ENCODE peak calls at places on chromosomes 4 and X, in nine cellular contexts. One of them, this sample, is unnamed. For H3K9me3, the result is how much of the 10 kb centered on the place peaks cover.

GRCh38 chrX:7985568-7985967 is 58.4 kb upstream of the PNPLA4 start:
- DNase-seq in Panc1: no peak
- DNase-seq in SK-N-SH: no peak
- DNase-seq in upper lobe of left lung: no peak
- DNase-seq in HCT116: no peak
- DNase-seq in endothelial cell of umbilical vein: no peak
- DNase-seq in spleen: no peak
- DNase-seq in breast epithelium: no peak
- DNase-seq in K562: no peak
- DNase-seq in this sample: no peak

GRCh38 chrX:63350551-63350950 is 581 bp downstream of the SPIN4 start:
- DNase-seq in spleen: peak
- DNase-seq in endothelial cell of umbilical vein: peak
- DNase-seq in K562: peak
- DNase-seq in HCT116: no peak
- DNase-seq in SK-N-SH: peak
- DNase-seq in Panc1: no peak
- DNase-seq in breast epithelium: no peak
- DNase-seq in upper lobe of left lung: peak
- DNase-seq in this sample: no peak

GRCh38 chrX:71111851-71112468 is 583 bp upstream of the IL2RG start:
- DNase-seq in spleen: peak
- DNase-seq in Panc1: no peak
- DNase-seq in breast epithelium: no peak
- DNase-seq in K562: no peak
- DNase-seq in SK-N-SH: no peak
- DNase-seq in endothelial cell of umbilical vein: no peak
- DNase-seq in HCT116: no peak
- DNase-seq in upper lobe of left lung: no peak
- DNase-seq in this sample: no peak

GRCh38 chrX:140053841-140054240 is 88.5 kb upstream of the CXorf66 start:
- DNase-seq in K562: no peak
- DNase-seq in HCT116: no peak
- DNase-seq in spleen: no peak
- DNase-seq in endothelial cell of umbilical vein: no peak
- DNase-seq in Panc1: no peak
- DNase-seq in breast epithelium: no peak
- DNase-seq in upper lobe of left lung: no peak
- DNase-seq in SK-N-SH: no peak
- DNase-seq in this sample: no peak

GRCh38 chr4:2484993-2485392 is 16.1 kb downstream of the RNF4 start:
- DNase-seq in upper lobe of left lung: peak
- DNase-seq in Panc1: no peak
- DNase-seq in K562: no peak
- DNase-seq in HCT116: no peak
- DNase-seq in breast epithelium: peak
- DNase-seq in endothelial cell of umbilical vein: peak
- DNase-seq in spleen: peak
- DNase-seq in SK-N-SH: no peak
- DNase-seq in this sample: peak

GRCh38 chr4:145808021-145808650 is 128.2 kb downstream of the C4orf51 start:
- DNase-seq in breast epithelium: no peak
- DNase-seq in Panc1: peak
- DNase-seq in SK-N-SH: peak
- DNase-seq in HCT116: peak
- DNase-seq in spleen: no peak
- DNase-seq in K562: peak
- DNase-seq in endothelial cell of umbilical vein: peak
- DNase-seq in upper lobe of left lung: no peak
- DNase-seq in this sample: no peak

GRCh38 chr4:185998791-185999190 is 70.2 kb upstream of the TLR3 start:
- DNase-seq in upper lobe of left lung: no peak
- DNase-seq in HCT116: no peak
- DNase-seq in K562: no peak
- DNase-seq in endothelial cell of umbilical vein: no peak
- DNase-seq in breast epithelium: no peak
- DNase-seq in spleen: no peak
- DNase-seq in SK-N-SH: no peak
- DNase-seq in Panc1: no peak
- DNase-seq in this sample: no peak

GRCh38 chr4:48989461-48990203 is 3.6 kb downstream of the CWH43 start:
- DNase-seq in upper lobe of left lung: no peak
- DNase-seq in SK-N-SH: no peak
- DNase-seq in spleen: no peak
- DNase-seq in Panc1: no peak
- DNase-seq in breast epithelium: no peak
- DNase-seq in HCT116: no peak
- DNase-seq in endothelial cell of umbilical vein: no peak
- DNase-seq in K562: no peak
- DNase-seq in this sample: no peak

GRCh38 chr4:101791189-101791572 is 651 bp downstream of the BANK1 start:
- DNase-seq in K562: no peak
- DNase-seq in endothelial cell of umbilical vein: no peak
- DNase-seq in Panc1: peak
- DNase-seq in SK-N-SH: no peak
- DNase-seq in breast epithelium: no peak
- DNase-seq in upper lobe of left lung: peak
- DNase-seq in spleen: peak
- DNase-seq in HCT116: peak
- DNase-seq in this sample: no peak

GRCh38 chr4:163121689-163122088 is 45.0 kb downstream of the NAF1 start:
- DNase-seq in breast epithelium: no peak
- DNase-seq in K562: no peak
- DNase-seq in upper lobe of left lung: no peak
- DNase-seq in Panc1: no peak
- DNase-seq in SK-N-SH: no peak
- DNase-seq in endothelial cell of umbilical vein: no peak
- DNase-seq in HCT116: no peak
- DNase-seq in spleen: no peak
- DNase-seq in this sample: no peak

GRCh38 chrX:132965461-132965860 is 7.0 kb upstream of the HS6ST2 start:
- DNase-seq in SK-N-SH: no peak
- DNase-seq in upper lobe of left lung: no peak
- DNase-seq in K562: no peak
- DNase-seq in endothelial cell of umbilical vein: no peak
- DNase-seq in Panc1: no peak
- DNase-seq in HCT116: no peak
- DNase-seq in breast epithelium: no peak
- DNase-seq in spleen: no peak
- DNase-seq in this sample: no peak

GRCh38 chrX:23012636-23013035 is 12.9 kb downstream of the DDX53 start:
- DNase-seq in K562: no peak
- DNase-seq in endothelial cell of umbilical vein: no peak
- DNase-seq in HCT116: no peak
- DNase-seq in Panc1: no peak
- DNase-seq in breast epithelium: no peak
- DNase-seq in spleen: no peak
- DNase-seq in SK-N-SH: no peak
- DNase-seq in upper lobe of left lung: no peak
- DNase-seq in this sample: no peak

GRCh38 chr4:5037553-5038551 is 13.4 kb upstream of the STK32B start:
- DNase-seq in Panc1: peak
- DNase-seq in K562: peak
- DNase-seq in upper lobe of left lung: peak
- DNase-seq in breast epithelium: no peak
- DNase-seq in endothelial cell of umbilical vein: peak
- DNase-seq in SK-N-SH: no peak
- DNase-seq in spleen: no peak
- DNase-seq in HCT116: no peak
- DNase-seq in this sample: no peak

GRCh38 chrX:18874560-18875255 is 109.2 kb downstream of the PHKA2 start:
- DNase-seq in breast epithelium: no peak
- DNase-seq in Panc1: no peak
- DNase-seq in K562: no peak
- DNase-seq in HCT116: no peak
- DNase-seq in endothelial cell of umbilical vein: no peak
- DNase-seq in SK-N-SH: no peak
- DNase-seq in spleen: peak
- DNase-seq in upper lobe of left lung: no peak
- DNase-seq in this sample: no peak

GRCh38 chrX:18875256-18875878 is 108.5 kb downstream of the PHKA2 start:
- DNase-seq in K562: no peak
- DNase-seq in endothelial cell of umbilical vein: no peak
- DNase-seq in spleen: peak
- DNase-seq in breast epithelium: no peak
- DNase-seq in HCT116: no peak
- DNase-seq in upper lobe of left lung: no peak
- DNase-seq in SK-N-SH: peak
- DNase-seq in Panc1: no peak
- DNase-seq in this sample: no peak

GRCh38 chrX:18872621-18873020 is 111.3 kb downstream of the PHKA2 start:
- DNase-seq in spleen: peak
- DNase-seq in SK-N-SH: no peak
- DNase-seq in upper lobe of left lung: no peak
- DNase-seq in breast epithelium: no peak
- DNase-seq in endothelial cell of umbilical vein: no peak
- DNase-seq in Panc1: no peak
- DNase-seq in HCT116: no peak
- DNase-seq in K562: no peak
- DNase-seq in this sample: no peak

GRCh38 chrX:18873189-18873791 is 110.6 kb downstream of the PHKA2 start:
- DNase-seq in breast epithelium: no peak
- DNase-seq in upper lobe of left lung: no peak
- DNase-seq in SK-N-SH: peak
- DNase-seq in HCT116: peak
- DNase-seq in endothelial cell of umbilical vein: peak
- DNase-seq in Panc1: no peak
- DNase-seq in spleen: peak
- DNase-seq in K562: no peak
- DNase-seq in this sample: no peak

DNA sequence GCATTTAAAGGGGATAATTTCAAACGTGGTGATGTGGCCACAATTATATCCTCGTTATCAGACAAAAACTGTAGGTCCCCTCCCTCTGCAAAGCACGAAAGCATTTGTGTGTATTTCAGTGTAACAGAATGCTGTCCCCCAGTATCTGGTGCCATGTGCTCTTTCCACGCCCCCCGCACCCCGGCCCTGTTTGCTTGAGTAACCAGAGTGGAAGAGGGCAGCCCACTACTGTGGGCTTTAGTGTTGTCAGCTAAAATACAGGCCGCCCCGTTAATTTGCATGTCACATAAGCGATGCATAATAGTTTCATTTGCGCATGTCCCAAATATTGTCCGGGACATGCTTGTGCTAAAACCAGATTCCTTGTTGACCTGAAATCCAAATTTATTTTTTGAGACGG is 110.1 kb downstream of the PHKA2 start:
- DNase-seq in endothelial cell of umbilical vein: no peak
- DNase-seq in breast epithelium: no peak
- DNase-seq in spleen: peak
- DNase-seq in SK-N-SH: no peak
- DNase-seq in Panc1: no peak
- DNase-seq in upper lobe of left lung: no peak
- DNase-seq in K562: no peak
- DNase-seq in HCT116: no peak
- DNase-seq in this sample: no peak
- H3K4me3 ChIP-seq in endothelial cell of umbilical vein: no peak
- H3K4me3 ChIP-seq in breast epithelium: peak
- H3K4me3 ChIP-seq in spleen: no peak
- H3K4me3 ChIP-seq in SK-N-SH: no peak
- H3K4me3 ChIP-seq in Panc1: no peak
- H3K4me3 ChIP-seq in upper lobe of left lung: no peak
- H3K4me3 ChIP-seq in K562: no peak
- H3K4me3 ChIP-seq in HCT116: no peak
- H3K4me3 ChIP-seq in this sample: no peak

DNA sequence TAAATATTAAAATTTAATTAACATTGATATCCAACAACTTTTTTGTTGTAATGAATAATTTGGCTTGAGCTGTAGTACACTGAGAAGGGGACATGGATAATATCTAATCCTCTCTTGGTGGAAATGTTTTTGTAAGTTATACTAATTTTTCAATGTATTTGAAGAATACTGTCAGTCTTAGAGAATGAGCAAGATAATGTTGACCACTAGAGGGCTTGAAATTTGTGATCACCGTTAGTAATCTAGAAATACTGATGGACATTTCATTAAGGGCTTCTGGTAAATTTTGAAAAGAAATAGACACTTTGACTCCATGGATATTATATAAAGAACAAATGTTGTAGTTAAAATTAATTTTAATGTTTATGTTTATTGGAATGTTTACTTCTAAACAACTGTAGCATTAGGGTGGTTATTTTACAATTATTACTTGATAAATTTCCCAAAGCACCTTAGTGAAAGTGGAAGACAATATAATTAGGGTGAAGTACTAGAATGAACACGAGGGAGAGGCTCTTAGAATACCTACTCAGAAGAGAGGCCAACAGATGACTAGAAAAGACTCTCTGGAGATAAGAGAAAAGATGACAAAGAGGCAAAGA is 20.0 kb upstream of the CAMK2D start:
- DNase-seq in endothelial cell of umbilical vein: peak
- DNase-seq in spleen: no peak
- DNase-seq in upper lobe of left lung: no peak
- DNase-seq in HCT116: no peak
- DNase-seq in K562: no peak
- DNase-seq in SK-N-SH: peak
- DNase-seq in breast epithelium: no peak
- DNase-seq in Panc1: no peak
- DNase-seq in this sample: no peak
- TF ChIP-seq POLR2AphosphoS5 in endothelial cell of umbilical vein: no peak
- TF ChIP-seq POLR2AphosphoS5 in spleen: no peak
- TF ChIP-seq POLR2AphosphoS5 in upper lobe of left lung: no peak
- TF ChIP-seq POLR2AphosphoS5 in HCT116: no peak
- TF ChIP-seq POLR2AphosphoS5 in K562: no peak
- TF ChIP-seq POLR2AphosphoS5 in SK-N-SH: no peak
- TF ChIP-seq POLR2AphosphoS5 in breast epithelium: no peak
- TF ChIP-seq POLR2AphosphoS5 in Panc1: no peak
- TF ChIP-seq POLR2AphosphoS5 in this sample: no peak

GRCh38 chr4:13970349-13970748 is 342.8 kb upstream of the BOD1L1 start:
- DNase-seq in spleen: no peak
- DNase-seq in endothelial cell of umbilical vein: no peak
- DNase-seq in K562: no peak
- DNase-seq in HCT116: no peak
- DNase-seq in SK-N-SH: no peak
- DNase-seq in upper lobe of left lung: no peak
- DNase-seq in breast epithelium: no peak
- DNase-seq in Panc1: no peak
- DNase-seq in this sample: no peak
- H3K9me3 ChIP-seq in spleen: under half
- H3K9me3 ChIP-seq in endothelial cell of umbilical vein: under half
- H3K9me3 ChIP-seq in K562: under half
- H3K9me3 ChIP-seq in HCT116: under half
- H3K9me3 ChIP-seq in SK-N-SH: under half
- H3K9me3 ChIP-seq in upper lobe of left lung: under half
- H3K9me3 ChIP-seq in breast epithelium: under half
- H3K9me3 ChIP-seq in Panc1: under half
- H3K9me3 ChIP-seq in this sample: under half

DNA sequence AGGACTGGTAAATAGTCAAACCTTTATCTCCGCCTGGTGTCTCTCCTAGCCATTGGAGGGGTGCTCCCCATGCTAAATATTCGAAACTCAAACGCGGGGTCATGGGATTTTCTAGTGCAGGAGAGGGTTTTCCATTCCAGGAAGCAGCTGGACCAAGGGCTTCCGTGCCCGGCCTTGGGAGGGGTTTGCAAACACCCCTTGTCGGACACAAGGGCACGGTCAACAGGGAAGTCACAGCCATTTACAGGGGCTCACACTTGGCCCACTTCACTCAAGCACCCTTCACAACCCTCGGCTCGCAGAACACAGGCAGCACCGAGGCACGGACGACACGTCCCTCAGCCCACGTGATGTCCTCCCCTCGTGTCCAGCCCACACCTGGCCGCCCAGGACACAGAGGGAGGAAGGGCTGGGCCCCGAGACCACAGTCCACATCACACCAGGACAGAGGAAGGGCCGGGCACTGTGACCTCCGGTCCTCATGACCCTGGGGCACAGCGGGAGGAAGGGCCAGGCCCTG is 10.3 kb upstream of the PLCXD1 start:
- DNase-seq in spleen: peak
- DNase-seq in SK-N-SH: no peak
- DNase-seq in breast epithelium: no peak
- DNase-seq in HCT116: no peak
- DNase-seq in endothelial cell of umbilical vein: no peak
- DNase-seq in Panc1: no peak
- DNase-seq in K562: no peak
- DNase-seq in upper lobe of left lung: peak
- DNase-seq in this sample: peak
- H3K4me3 ChIP-seq in spleen: no peak
- H3K4me3 ChIP-seq in SK-N-SH: no peak
- H3K4me3 ChIP-seq in breast epithelium: no peak
- H3K4me3 ChIP-seq in HCT116: no peak
- H3K4me3 ChIP-seq in endothelial cell of umbilical vein: no peak
- H3K4me3 ChIP-seq in Panc1: no peak
- H3K4me3 ChIP-seq in K562: no peak
- H3K4me3 ChIP-seq in upper lobe of left lung: no peak
- H3K4me3 ChIP-seq in this sample: no peak